ENCODE peak calls at places on chromosomes 1 and 21, in five cellular contexts. Q, S, Y, J and N are unnamed samples.

GRCh38 chr1:37739222-37739621 is 25.7 kb downstream of the EPHA10 start:
- DNase-seq in Q (no peak), S (peak; percentile 11), Y (peak; percentile 25), J (no peak), N (no peak)

GRCh38 chr1:30572192-30572591 is 151.2 kb downstream of the MATN1 start:
- DNase-seq in Q (peak; percentile 33), S (no peak), Y (no peak), J (no peak), N (no peak)

GRCh38 chr1:18097206-18097605 is 10.4 kb upstream of the IGSF21 start:
- DNase-seq in Q (no peak), S (no peak), Y (no peak), J (no peak), N (no peak)

GRCh38 chr21:44455524-44456206 is 355 bp downstream of the LRRC3 start:
- DNase-seq in Q (peak; percentile 82), S (peak; percentile 49), Y (no peak), J (peak; percentile 24), N (no peak)

GRCh38 chr1:204003536-204003935 is 69.4 kb upstream of the SOX13 start:
- DNase-seq in Q (no peak), S (no peak), Y (no peak), J (no peak), N (no peak)

GRCh38 chr1:44472614-44473262 is 67.7 kb downstream of the RNF220 start:
- DNase-seq in Q (no peak), S (no peak), Y (no peak), J (no peak), N (no peak)

GRCh38 chr1:4172659-4173599 is 272.9 kb upstream of the C1orf174 start:
- DNase-seq in Q (peak; percentile 44), S (peak; percentile 32), Y (no peak), J (no peak), N (peak; percentile 40)

GRCh38 chr1:183734600-183735036 is 70.3 kb upstream of the RGL1 start:
- DNase-seq in Q (no peak), S (no peak), Y (no peak), J (no peak), N (no peak)

GRCh38 chr1:107787299-107787698 is 177.7 kb downstream of the VAV3 start:
- DNase-seq in Q (no peak), S (peak; percentile 0), Y (no peak), J (no peak), N (no peak)

GRCh38 chr1:113928950-113929749 is at the start of gene HIPK1:
- DNase-seq in Q (peak; percentile 95), S (peak; percentile 83), Y (peak; percentile 53), J (peak; percentile 93), N (peak; percentile 66)
- TF ChIP-seq REST in Q (no peak), S (peak; percentile 15), Y (no peak), J (peak; percentile 46), N (peak; percentile 23)

DNA sequence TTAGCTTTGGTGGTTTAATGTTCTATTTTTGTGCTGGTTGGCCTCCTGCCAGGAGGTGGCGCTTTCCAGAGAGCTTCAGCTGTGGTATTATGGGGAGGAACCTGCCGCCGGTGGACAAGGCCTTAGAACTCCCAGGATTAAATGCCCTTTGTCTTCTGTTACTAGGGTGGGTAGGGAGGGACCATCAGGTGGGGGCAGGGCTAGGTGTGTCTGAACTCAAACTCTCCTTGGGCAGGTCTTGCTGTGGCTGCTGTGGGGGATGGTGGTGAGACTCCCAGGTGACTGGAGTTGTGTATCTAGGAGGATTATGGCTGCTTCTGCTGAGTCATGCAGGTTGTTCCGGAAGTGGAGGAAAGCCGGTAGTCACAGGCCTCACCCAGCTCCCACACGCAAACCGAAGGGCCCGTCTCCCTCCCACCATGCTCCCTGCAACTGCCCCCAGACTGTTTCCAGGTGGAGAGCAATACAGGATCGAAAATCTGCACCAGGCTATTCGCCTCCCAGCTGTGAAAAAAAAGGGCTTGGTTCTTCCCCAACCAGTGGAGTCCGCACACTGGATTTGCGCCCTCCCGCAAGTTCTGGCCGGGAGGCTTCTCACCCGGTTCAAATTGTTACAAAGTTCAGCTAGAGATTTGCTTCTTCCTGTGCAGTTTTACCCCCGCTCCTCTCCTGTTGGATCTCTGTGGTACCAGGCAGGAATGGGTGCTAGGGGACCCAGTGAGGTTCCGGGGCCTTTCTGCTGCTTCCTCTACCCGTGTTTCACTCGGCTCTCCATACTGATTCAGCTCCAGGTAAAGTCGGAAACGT is 220.5 kb downstream of the CENPF start:
- DNase-seq in Q (no peak), S (no peak), Y (no peak), J (peak; percentile 22), N (no peak)
- TF ChIP-seq REST in Q (no peak), S (no peak), Y (no peak), J (no peak), N (no peak)

GRCh38 chr1:172971241-172971640 is 79.5 kb downstream of the TNFSF18 start:
- DNase-seq in Q (no peak), S (no peak), Y (no peak), J (no peak), N (no peak)
- TF ChIP-seq REST in Q (no peak), S (no peak), Y (no peak), J (no peak), N (no peak)

GRCh38 chr1:8914471-8914870 is 31.2 kb upstream of the CA6 start:
- DNase-seq in Q (no peak), S (no peak), Y (no peak), J (no peak), N (no peak)
- TF ChIP-seq REST in Q (no peak), S (no peak), Y (no peak), J (no peak), N (no peak)

GRCh38 chr1:230278871-230279582 is 147.1 kb downstream of the PGBD5 start:
- DNase-seq in Q (no peak), S (no peak), Y (no peak), J (no peak), N (no peak)
- TF ChIP-seq REST in Q (no peak), S (no peak), Y (no peak), J (no peak), N (no peak)

DNA sequence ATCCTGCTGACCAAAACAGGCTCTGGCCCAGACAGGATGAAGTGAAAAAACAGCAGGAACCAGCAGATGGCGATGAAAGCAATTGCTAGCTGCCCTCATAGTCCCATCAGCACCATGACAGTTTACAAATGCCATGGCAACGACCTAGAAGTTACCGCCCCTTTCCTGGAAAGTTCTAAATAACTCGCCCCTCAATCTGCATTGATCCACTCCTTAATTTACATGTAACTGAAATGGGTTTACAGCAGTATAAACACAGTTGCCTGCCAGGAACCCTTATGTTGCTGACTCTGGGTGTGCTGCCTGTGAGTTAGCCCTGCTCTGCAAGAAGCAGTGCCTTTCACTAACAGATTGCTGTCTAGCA is 65.5 kb upstream of the CR1L start:
- DNase-seq in Q (peak; percentile 28), S (peak; percentile 64), Y (peak; percentile 43), J (peak; percentile 62), N (no peak)
- TF ChIP-seq REST in Q (no peak), S (no peak), Y (no peak), J (no peak), N (no peak)

DNA sequence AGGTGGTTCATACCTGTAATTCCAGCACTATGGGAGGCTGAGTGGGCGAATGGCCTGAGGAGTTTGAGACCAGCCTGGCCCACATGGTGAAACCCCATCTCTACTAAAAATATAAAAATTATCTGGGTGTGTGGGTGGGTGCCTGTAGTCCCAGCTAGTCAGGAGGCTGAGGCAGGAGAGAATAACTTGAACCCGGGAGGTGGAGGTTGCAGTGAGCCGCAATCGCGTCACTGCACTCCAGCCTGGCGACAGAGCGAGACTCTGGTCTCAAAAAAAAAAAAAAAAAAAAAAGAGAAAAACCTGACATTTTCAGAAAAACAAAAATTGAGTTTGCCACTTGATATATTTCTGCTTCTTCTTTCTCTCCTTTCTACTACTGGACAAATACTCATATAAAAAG is 24.3 kb downstream of the CA6 start:
- DNase-seq in Q (no peak), S (no peak), Y (no peak), J (no peak), N (no peak)
- TF ChIP-seq REST in Q (no peak), S (no peak), Y (no peak), J (no peak), N (no peak)